ENCODE peak calls at places on chromosomes 6 and 20, in four cellular contexts. W, U, H and J are unnamed samples.

GRCh38 chr20:23086056-23086551 is at the start of gene CD93:
- DNase-seq in H (no peak), U (no peak), W (no peak), J (no peak)

GRCh38 chr6:97459986-97460385 is 177.0 kb upstream of the MMS22L start:
- DNase-seq in W (no peak), U (no peak), H (no peak), J (no peak)

GRCh38 chr6:39367661-39368060 is 45.2 kb upstream of the KCNK16 start:
- DNase-seq in U (no peak), W (no peak), H (no peak), J (no peak)

GRCh38 chr6:126195625-126196236 is 144.2 kb upstream of the CENPW start:
- DNase-seq in U (no peak), W (no peak), H (no peak), J (no peak)

GRCh38 chr6:166643907-166644590 is 17.0 kb upstream of the RPS6KA2 start:
- DNase-seq in W (no peak), U (no peak), H (no peak), J (no peak)

GRCh38 chr6:11434565-11435326 is 102.8 kb upstream of the TMEM170B start:
- DNase-seq in H (peak), U (no peak), W (no peak), J (no peak)

GRCh38 chr6:55250400-55250799 is 76.1 kb downstream of the HCRTR2 start:
- DNase-seq in H (no peak), U (no peak), W (no peak), J (no peak)

GRCh38 chr6:106739387-106739786 is 110.0 kb downstream of the QRSL1 start:
- DNase-seq in W (no peak), U (no peak), H (peak), J (peak)

GRCh38 chr6:75230484-75231325 is 12.9 kb downstream of the COX7A2 start:
- DNase-seq in W (peak), H (no peak), U (no peak), J (no peak)

GRCh38 chr20:51462566-51463276 is 79.8 kb downstream of the NFATC2 start:
- DNase-seq in W (no peak), H (no peak), U (no peak), J (peak)

GRCh38 chr6:3328796-3329195 is 70.0 kb downstream of the PSMG4 start:
- DNase-seq in W (no peak), H (no peak), U (no peak), J (no peak)

GRCh38 chr6:113271437-113271836 is 585.7 kb upstream of the MARCKS start:
- DNase-seq in W (no peak), H (no peak), U (no peak), J (no peak)

GRCh38 chr6:108557494-108558371 is 3.0 kb upstream of the FOXO3 start:
- DNase-seq in U (no peak), W (no peak), H (peak), J (no peak)

GRCh38 chr6:36622901-36623546 is 28.9 kb downstream of the SRSF3 start:
- DNase-seq in H (no peak), W (no peak), U (no peak), J (no peak)

GRCh38 chr20:2890743-2891142 is 17.5 kb downstream of the PTPRA start:
- DNase-seq in U (no peak), W (no peak), H (no peak), J (no peak)

GRCh38 chr20:5135363-5136012 is 8.7 kb downstream of the CDS2 start:
- DNase-seq in W (no peak), U (no peak), H (no peak), J (no peak)

GRCh38 chr6:111260570-111261298 is 173.4 kb downstream of the SLC16A10 start:
- DNase-seq in H (no peak), W (no peak), U (no peak), J (no peak)

GRCh38 chr6:43803055-43803782 is 33.2 kb downstream of the VEGFA start:
- DNase-seq in H (no peak), W (no peak), U (no peak), J (no peak)

GRCh38 chr20:1281279-1282057 is 15.4 kb downstream of the SNPH start:
- DNase-seq in W (no peak), H (no peak), U (no peak), J (no peak)

GRCh38 chr6:147624946-147625515 is 116.5 kb downstream of the SAMD5 start:
- DNase-seq in U (no peak), H (no peak), W (no peak), J (no peak)

GRCh38 chr20:48626938-48627736 is 200.7 kb downstream of the PREX1 start:
- DNase-seq in W (no peak), U (no peak), H (no peak), J (no peak)

GRCh38 chr20:37526238-37526838 is 1.3 kb downstream of the BLCAP start:
- DNase-seq in H (no peak), U (no peak), W (no peak), J (no peak)

GRCh38 chr6:12009904-12010634 is 2.0 kb upstream of the HIVEP1 start:
- DNase-seq in U (no peak), W (no peak), H (no peak), J (no peak)

GRCh38 chr6:15303162-15303919 is 57.5 kb downstream of the JARID2 start:
- DNase-seq in H (no peak), W (no peak), U (no peak), J (no peak)

GRCh38 chr6:15322781-15323536 is 77.1 kb downstream of the JARID2 start:
- DNase-seq in H (no peak), U (no peak), W (peak), J (no peak)

GRCh38 chr6:141464490-141464889 is 668.2 kb upstream of the GJE1 start:
- DNase-seq in U (peak), H (no peak), W (no peak), J (no peak)

GRCh38 chr6:147077251-147077650 is 127.0 kb upstream of the STXBP5 start:
- DNase-seq in U (no peak), H (no peak), W (no peak), J (no peak)

GRCh38 chr20:59020938-59021551 is 1.8 kb downstream of the TUBB1 start:
- DNase-seq in H (no peak), W (no peak), U (no peak), J (no peak)

GRCh38 chr6:77106992-77107391 is 356.3 kb downstream of the HTR1B start:
- DNase-seq in H (no peak), W (no peak), U (no peak), J (no peak)

GRCh38 chr6:44076366-44077200 is 50.7 kb downstream of the MRPL14 start:
- DNase-seq in H (no peak), U (no peak), W (no peak), J (no peak)